ENCODE peak calls at places on chromosomes 4 and X, in six cellular contexts. One of them, this sample, is unnamed.

GRCh38 chr4:24328711-24329110 is 255.6 kb downstream of the DHX15 start:
- DNase-seq in AG09309: no peak
- DNase-seq in NCI-H2029: no peak
- DNase-seq in SK-MEL-5: no peak
- DNase-seq in RPMI7951: no peak
- DNase-seq in H1: no peak
- DNase-seq in this sample: no peak

GRCh38 chr4:94168321-94168720 is 39.3 kb upstream of the SMARCAD1 start:
- DNase-seq in AG09309: no peak
- DNase-seq in NCI-H2029: no peak
- DNase-seq in SK-MEL-5: no peak
- DNase-seq in RPMI7951: no peak
- DNase-seq in H1: no peak
- DNase-seq in this sample: no peak

GRCh38 chrX:74187211-74187610 is 116.8 kb upstream of the ZCCHC13 start:
- DNase-seq in AG09309: no peak
- DNase-seq in NCI-H2029: no peak
- DNase-seq in SK-MEL-5: no peak
- DNase-seq in RPMI7951: no peak
- DNase-seq in H1: no peak
- DNase-seq in this sample: no peak

GRCh38 chr4:5749568-5749967 is 38.6 kb downstream of the EVC start:
- DNase-seq in AG09309: no peak
- DNase-seq in NCI-H2029: no peak
- DNase-seq in SK-MEL-5: no peak
- DNase-seq in RPMI7951: no peak
- DNase-seq in H1: peak; percentile 39
- DNase-seq in this sample: no peak

GRCh38 chr4:116899536-116899935 is 185.8 kb downstream of the TRAM1L1 start:
- DNase-seq in AG09309: no peak
- DNase-seq in NCI-H2029: no peak
- DNase-seq in SK-MEL-5: no peak
- DNase-seq in RPMI7951: no peak
- DNase-seq in H1: no peak
- DNase-seq in this sample: no peak

GRCh38 chr4:68693325-68694075 is 23.0 kb upstream of the UGT2B15 start:
- DNase-seq in AG09309: no peak
- DNase-seq in NCI-H2029: no peak
- DNase-seq in SK-MEL-5: no peak
- DNase-seq in RPMI7951: no peak
- DNase-seq in H1: no peak
- DNase-seq in this sample: no peak

GRCh38 chr4:11428701-11429571 is at the start of gene HS3ST1:
- DNase-seq in AG09309: no peak
- DNase-seq in NCI-H2029: peak; percentile 93
- DNase-seq in SK-MEL-5: peak; percentile 73
- DNase-seq in RPMI7951: no peak
- DNase-seq in H1: peak; percentile 89
- DNase-seq in this sample: no peak

GRCh38 chrX:9610774-9611392 is 146.0 kb downstream of the TBL1X start:
- DNase-seq in AG09309: no peak
- DNase-seq in NCI-H2029: no peak
- DNase-seq in SK-MEL-5: no peak
- DNase-seq in RPMI7951: peak; percentile 40
- DNase-seq in H1: no peak
- DNase-seq in this sample: peak; percentile 37

GRCh38 chrX:122582280-122582679 is 601.8 kb upstream of the GRIA3 start:
- DNase-seq in AG09309: peak; percentile 8
- DNase-seq in NCI-H2029: no peak
- DNase-seq in SK-MEL-5: no peak
- DNase-seq in RPMI7951: peak; percentile 79
- DNase-seq in H1: no peak
- DNase-seq in this sample: no peak

GRCh38 chr4:106615407-106615945 is 246.9 kb upstream of the GIMD1 start:
- DNase-seq in AG09309: no peak
- DNase-seq in NCI-H2029: no peak
- DNase-seq in SK-MEL-5: no peak
- DNase-seq in RPMI7951: no peak
- DNase-seq in H1: no peak
- DNase-seq in this sample: no peak

GRCh38 chr4:107760281-107760947 is 40.4 kb upstream of the PAPSS1 start:
- DNase-seq in AG09309: no peak
- DNase-seq in NCI-H2029: no peak
- DNase-seq in SK-MEL-5: peak; percentile 58
- DNase-seq in RPMI7951: peak; percentile 37
- DNase-seq in H1: no peak
- DNase-seq in this sample: no peak

GRCh38 chr4:169272265-169272886 is 1.6 kb upstream of the SH3RF1 start:
- DNase-seq in AG09309: peak; percentile 67
- DNase-seq in NCI-H2029: no peak
- DNase-seq in SK-MEL-5: no peak
- DNase-seq in RPMI7951: peak; percentile 36
- DNase-seq in H1: no peak
- DNase-seq in this sample: no peak

GRCh38 chr4:153634737-153635353 is 49.2 kb upstream of the TLR2 start:
- DNase-seq in AG09309: no peak
- DNase-seq in NCI-H2029: no peak
- DNase-seq in SK-MEL-5: peak; percentile 54
- DNase-seq in RPMI7951: peak; percentile 52
- DNase-seq in H1: no peak
- DNase-seq in this sample: no peak

GRCh38 chrX:154096140-154097002 is 1.1 kb downstream of the MECP2 start:
- DNase-seq in AG09309: no peak
- DNase-seq in NCI-H2029: no peak
- DNase-seq in SK-MEL-5: no peak
- DNase-seq in RPMI7951: peak; percentile 59
- DNase-seq in H1: no peak
- DNase-seq in this sample: peak; percentile 27

GRCh38 chr4:185567828-185568442 is 32.6 kb upstream of the PDLIM3 start:
- DNase-seq in AG09309: no peak
- DNase-seq in NCI-H2029: no peak
- DNase-seq in SK-MEL-5: peak; percentile 98
- DNase-seq in RPMI7951: peak; percentile 85
- DNase-seq in H1: no peak
- DNase-seq in this sample: no peak

GRCh38 chr4:57943672-57944071 is 833.5 kb upstream of the IGFBP7 start:
- DNase-seq in AG09309: no peak
- DNase-seq in NCI-H2029: no peak
- DNase-seq in SK-MEL-5: no peak
- DNase-seq in RPMI7951: no peak
- DNase-seq in H1: no peak
- DNase-seq in this sample: no peak

GRCh38 chr4:153434190-153434589 is 32.0 kb upstream of the TMEM131L start:
- DNase-seq in AG09309: no peak
- DNase-seq in NCI-H2029: no peak
- DNase-seq in SK-MEL-5: no peak
- DNase-seq in RPMI7951: no peak
- DNase-seq in H1: no peak
- DNase-seq in this sample: no peak

GRCh38 chrX:46582325-46582724 is 8.8 kb downstream of the CHST7 start:
- DNase-seq in AG09309: no peak
- DNase-seq in NCI-H2029: no peak
- DNase-seq in SK-MEL-5: no peak
- DNase-seq in RPMI7951: peak; percentile 43
- DNase-seq in H1: no peak
- DNase-seq in this sample: peak; percentile 23

GRCh38 chr4:183515411-183515810 is 10.6 kb downstream of the ING2 start:
- DNase-seq in AG09309: no peak
- DNase-seq in NCI-H2029: no peak
- DNase-seq in SK-MEL-5: no peak
- DNase-seq in RPMI7951: no peak
- DNase-seq in H1: no peak
- DNase-seq in this sample: no peak

GRCh38 chr4:132859929-132860328 is 289.2 kb upstream of the PCDH10 start:
- DNase-seq in AG09309: no peak
- DNase-seq in NCI-H2029: no peak
- DNase-seq in SK-MEL-5: no peak
- DNase-seq in RPMI7951: no peak
- DNase-seq in H1: no peak
- DNase-seq in this sample: no peak

GRCh38 chr4:12884846-12885796 is 599.0 kb downstream of the RAB28 start:
- DNase-seq in AG09309: no peak
- DNase-seq in NCI-H2029: no peak
- DNase-seq in SK-MEL-5: no peak
- DNase-seq in RPMI7951: no peak
- DNase-seq in H1: peak; percentile 53
- DNase-seq in this sample: no peak

GRCh38 chr4:101039367-101039766 is 308.0 kb downstream of the PPP3CA start:
- DNase-seq in AG09309: no peak
- DNase-seq in NCI-H2029: no peak
- DNase-seq in SK-MEL-5: no peak
- DNase-seq in RPMI7951: no peak
- DNase-seq in H1: no peak
- DNase-seq in this sample: no peak

GRCh38 chr4:143641406-143641805 is 59.1 kb downstream of the FREM3 start:
- DNase-seq in AG09309: no peak
- DNase-seq in NCI-H2029: no peak
- DNase-seq in SK-MEL-5: peak; percentile 7
- DNase-seq in RPMI7951: no peak
- DNase-seq in H1: no peak
- DNase-seq in this sample: no peak

GRCh38 chrX:19555236-19555635 is 39.9 kb upstream of the MAP3K15 start:
- DNase-seq in AG09309: no peak
- DNase-seq in NCI-H2029: no peak
- DNase-seq in SK-MEL-5: no peak
- DNase-seq in RPMI7951: peak; percentile 56
- DNase-seq in H1: no peak
- DNase-seq in this sample: no peak

GRCh38 chr4:121485190-121485804 is 104.5 kb upstream of the QRFPR start:
- DNase-seq in AG09309: no peak
- DNase-seq in NCI-H2029: no peak
- DNase-seq in SK-MEL-5: no peak
- DNase-seq in RPMI7951: no peak
- DNase-seq in H1: no peak
- DNase-seq in this sample: no peak

GRCh38 chr4:71020611-71021010 is 27.2 kb downstream of the DCK start:
- DNase-seq in AG09309: no peak
- DNase-seq in NCI-H2029: no peak
- DNase-seq in SK-MEL-5: no peak
- DNase-seq in RPMI7951: no peak
- DNase-seq in H1: no peak
- DNase-seq in this sample: no peak

GRCh38 chr4:10022346-10023049 is 1.2 kb upstream of the SLC2A9 start:
- DNase-seq in AG09309: no peak
- DNase-seq in NCI-H2029: no peak
- DNase-seq in SK-MEL-5: no peak
- DNase-seq in RPMI7951: no peak
- DNase-seq in H1: no peak
- DNase-seq in this sample: no peak

GRCh38 chr4:22984390-22984789 is 291.7 kb downstream of the GBA3 start:
- DNase-seq in AG09309: no peak
- DNase-seq in NCI-H2029: no peak
- DNase-seq in SK-MEL-5: no peak
- DNase-seq in RPMI7951: no peak
- DNase-seq in H1: no peak
- DNase-seq in this sample: no peak

GRCh38 chrX:64850371-64851082 is 125.7 kb downstream of the ZC4H2 start:
- DNase-seq in AG09309: no peak
- DNase-seq in NCI-H2029: no peak
- DNase-seq in SK-MEL-5: no peak
- DNase-seq in RPMI7951: no peak
- DNase-seq in H1: no peak
- DNase-seq in this sample: no peak

GRCh38 chr4:123921339-123921738 is 524.7 kb downstream of the SPRY1 start:
- DNase-seq in AG09309: no peak
- DNase-seq in NCI-H2029: no peak
- DNase-seq in SK-MEL-5: no peak
- DNase-seq in RPMI7951: no peak
- DNase-seq in H1: no peak
- DNase-seq in this sample: no peak

GRCh38 chrX:97858592-97858991 is 974.9 kb downstream of the RPA4 start:
- DNase-seq in AG09309: no peak
- DNase-seq in NCI-H2029: no peak
- DNase-seq in SK-MEL-5: no peak
- DNase-seq in RPMI7951: no peak
- DNase-seq in H1: no peak
- DNase-seq in this sample: peak; percentile 3

This sample was measured in A172.